ENCODE peak calls at places on chromosomes 12 and 14, in ten cellular contexts. Z is retinal pigment epithelial cell, B is K562, I is tibial artery, O is IMR-90, X is AG04450, H is adrenal gland, A is HCT116, R is stomach, L is dorsolateral prefrontal cortex. K is an unnamed sample.
A peak's percentile ranks its signal among the peaks of the same experiment; 100 is the strongest.

GRCh38 chr14:32593290-32593942 is 264.3 kb downstream of the AKAP6 start:
- DNase-seq in A (no peak), O (peak; percentile 69), X (peak; percentile 21), L (no peak), H (no peak), Z (no peak), R (no peak), B (no peak), I (no peak), K (peak; percentile 61)

GRCh38 chr14:44107156-44107555 is 399.9 kb downstream of the FSCB start:
- DNase-seq in B (no peak), A (no peak), X (no peak), I (no peak), R (no peak), L (no peak), O (no peak), Z (no peak), H (no peak), K (no peak)

GRCh38 chr12:52080403-52081201 is 1.1 kb downstream of the SMIM41 start:
- DNase-seq in X (no peak), I (no peak), Z (no peak), H (no peak), R (no peak), B (no peak), O (no peak), L (no peak), A (no peak), K (no peak)

GRCh38 chr12:56437430-56438176 is 11.6 kb downstream of the TIMELESS start:
- DNase-seq in X (no peak), L (no peak), R (no peak), A (no peak), B (peak; percentile 63), Z (no peak), H (no peak), O (no peak), I (no peak), K (no peak)

GRCh38 chr12:71935594-71935993 is 3.1 kb upstream of the TPH2 start:
- DNase-seq in X (no peak), Z (no peak), O (peak; percentile 25), I (no peak), L (no peak), B (no peak), H (no peak), R (no peak), A (no peak), K (no peak)

GRCh38 chr14:20612403-20612802 is 21.2 kb upstream of the RNASE12 start:
- DNase-seq in A (no peak), I (no peak), R (no peak), L (no peak), X (no peak), Z (no peak), O (no peak), B (no peak), H (no peak), K (no peak)

GRCh38 chr12:56374726-56375597 is 12.3 kb upstream of the APOF start:
- DNase-seq in R (no peak), L (no peak), O (peak; percentile 9), X (no peak), Z (no peak), B (no peak), H (no peak), I (no peak), A (no peak), K (no peak)

GRCh38 chr14:91843437-91843836 is 23.9 kb downstream of the TC2N start:
- DNase-seq in Z (no peak), R (no peak), I (no peak), A (no peak), B (no peak), L (no peak), X (no peak), H (no peak), O (no peak), K (no peak)

GRCh38 chr12:98352835-98353234 is 162.6 kb upstream of the TMPO start:
- DNase-seq in B (no peak), Z (no peak), L (no peak), I (no peak), A (no peak), R (no peak), X (no peak), O (no peak), H (no peak), K (no peak)

GRCh38 chr14:37616853-37617252 is 21.4 kb downstream of the TTC6 start:
- DNase-seq in L (no peak), B (no peak), Z (no peak), O (no peak), A (no peak), R (no peak), H (no peak), X (no peak), I (no peak), K (no peak)

GRCh38 chr14:37620856-37621255 is 25.4 kb downstream of the TTC6 start:
- DNase-seq in L (no peak), A (no peak), B (no peak), R (no peak), Z (no peak), X (no peak), H (no peak), O (no peak), I (no peak), K (no peak)

GRCh38 chr14:37618498-37619041 is 23.1 kb downstream of the TTC6 start:
- DNase-seq in R (no peak), I (no peak), O (no peak), A (no peak), Z (no peak), H (no peak), B (no peak), L (no peak), X (no peak), K (no peak)

GRCh38 chr14:37615582-37616289 is 20.3 kb downstream of the TTC6 start:
- DNase-seq in Z (no peak), R (no peak), B (no peak), A (no peak), I (no peak), H (no peak), X (no peak), L (no peak), O (no peak), K (no peak)

DNA sequence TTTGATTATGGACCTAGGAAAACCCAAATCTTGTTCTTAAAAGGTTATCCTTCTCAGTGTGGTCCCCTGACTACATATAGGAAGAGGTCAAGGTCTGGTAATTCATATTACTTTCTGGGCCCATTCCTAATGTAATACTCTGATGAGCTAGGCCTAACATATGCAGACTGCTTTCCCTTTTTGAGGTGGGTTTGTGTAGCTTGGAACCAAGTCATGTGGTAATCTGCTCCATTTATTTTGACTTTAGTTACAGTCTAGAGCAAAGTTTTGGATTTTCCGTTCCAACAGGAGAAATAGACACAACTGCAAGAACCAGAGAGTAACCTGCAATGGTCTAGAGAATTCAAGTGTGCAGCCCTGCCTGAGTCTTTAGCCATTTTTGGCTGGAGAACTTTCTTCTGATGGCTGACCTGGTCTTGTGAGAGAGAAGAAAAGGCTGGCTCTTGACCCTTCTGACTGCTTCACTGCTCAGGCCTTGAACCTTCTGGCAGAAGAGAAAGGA is 22.5 kb downstream of the TTC6 start:
- DNase-seq in O (no peak), R (no peak), X (no peak), B (no peak), H (no peak), I (no peak), L (no peak), Z (no peak), A (no peak), K (no peak)
- TF ChIP-seq CTCF in O (no peak), R (no peak), X (no peak), B (no peak), H (no peak), I (no peak), L (no peak), Z (no peak), A (no peak), K (no peak)

GRCh38 chr12:89356069-89356665 is 3.9 kb upstream of the DUSP6 start:
- DNase-seq in H (no peak), A (no peak), X (no peak), R (no peak), I (no peak), L (no peak), Z (no peak), O (no peak), B (no peak), K (no peak)
- H3K4me3 ChIP-seq in H (no peak overlapping the region), A (no peak overlapping the region), X (no peak overlapping the region), R (no peak overlapping the region), I (no peak overlapping the region), L (no peak overlapping the region), Z (no peak overlapping the region), O (no peak overlapping the region), B (no peak overlapping the region), K (no peak overlapping the region)

GRCh38 chr14:99755068-99755405 is 38.2 kb upstream of the EML1 start:
- DNase-seq in X (no peak), L (no peak), Z (no peak), O (no peak), R (no peak), I (no peak), H (peak; percentile 54), B (no peak), A (no peak), K (no peak)

GRCh38 chr14:99754141-99755067 is 38.8 kb upstream of the EML1 start:
- DNase-seq in Z (peak; percentile 70), I (peak; percentile 36), H (peak; percentile 71), L (no peak), B (no peak), O (no peak), A (no peak), X (no peak), R (no peak), K (no peak)

GRCh38 chr14:99752486-99753121 is 40.6 kb upstream of the EML1 start:
- DNase-seq in A (no peak), R (no peak), H (no peak), B (no peak), I (no peak), Z (no peak), X (no peak), L (no peak), O (peak; percentile 76), K (peak; percentile 39)

GRCh38 chr14:99751539-99752485 is 41.4 kb upstream of the EML1 start:
- DNase-seq in I (no peak), O (peak; percentile 69), A (no peak), H (peak; percentile 68), L (no peak), X (no peak), B (no peak), Z (no peak), R (no peak), K (no peak)

GRCh38 chr14:99753225-99754140 is 39.7 kb upstream of the EML1 start:
- DNase-seq in A (no peak), X (no peak), O (no peak), L (no peak), Z (no peak), I (no peak), H (no peak), B (no peak), R (no peak), K (no peak)
- TF ChIP-seq CTCF in A (no peak), X (no peak), O (peak; percentile 18), L (no peak), Z (peak; percentile 27), I (no peak), H (no peak), B (no peak), R (no peak), K (no peak)

DNA sequence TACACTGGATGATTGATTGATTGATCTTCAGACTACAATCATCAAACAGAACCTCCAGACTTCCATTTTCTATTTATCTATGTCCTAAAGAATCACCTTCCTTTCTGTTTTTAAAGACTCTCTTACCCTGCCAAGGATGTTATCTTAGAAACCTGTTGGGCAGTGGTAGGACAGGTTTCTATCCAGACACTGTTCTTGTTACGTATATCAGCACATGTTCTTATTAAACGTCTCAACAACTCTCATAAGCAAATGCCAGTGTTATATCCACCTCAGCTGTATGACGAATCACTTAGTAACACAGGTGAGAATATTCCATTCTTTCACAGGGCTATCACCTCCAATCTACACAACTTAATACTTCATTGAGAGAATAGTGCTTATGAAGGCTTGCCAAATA is 40.2 kb upstream of the RPL10L start:
- DNase-seq in A (no peak), R (no peak), L (no peak), I (no peak), B (no peak), O (no peak), H (no peak), X (no peak), Z (no peak), K (no peak)
- H3K4me3 ChIP-seq in A (no peak overlapping the region), R (no peak overlapping the region), L (no peak overlapping the region), I (no peak overlapping the region), B (no peak overlapping the region), O (no peak overlapping the region), H (no peak overlapping the region), X (no peak overlapping the region), Z (no peak overlapping the region), K (no peak overlapping the region)

K was measured in HFF-Myc.